ENCODE peak calls at places on chromosomes 3 and 15, in four cellular contexts. E, P, G and Q are unnamed samples.

GRCh38 chr3:99859855-99860254 is 42.2 kb downstream of the CMSS1 start:
- DNase-seq in E (no peak), P (peak; percentile 97), G (no peak), Q (no peak)

GRCh38 chr3:58177747-58178527 is 32.8 kb downstream of the DNASE1L3 start:
- DNase-seq in E (peak; percentile 85), P (peak; percentile 69), G (peak; percentile 97), Q (peak; percentile 80)

GRCh38 chr15:26628071-26628470 is 144.8 kb downstream of the GABRB3 start:
- DNase-seq in E (peak; percentile 47), P (no peak), G (no peak), Q (no peak)

GRCh38 chr3:60998855-60999254 is 252.4 kb downstream of the FHIT start:
- DNase-seq in E (no peak), P (no peak), G (no peak), Q (no peak)

GRCh38 chr15:37880009-37880834 is 54.2 kb upstream of the TMCO5A start:
- DNase-seq in E (peak; percentile 31), P (peak; percentile 75), G (no peak), Q (no peak)

GRCh38 chr3:58237940-58238681 is 519 bp downstream of the ABHD6 start:
- DNase-seq in E (peak; percentile 66), P (peak; percentile 21), G (peak; percentile 71), Q (peak; percentile 35)

GRCh38 chr15:84915011-84915958 is 30.8 kb downstream of the SLC28A1 start:
- DNase-seq in E (peak; percentile 16), P (peak; percentile 86), G (peak; percentile 77), Q (peak; percentile 86)

GRCh38 chr3:138079901-138080300 is 35.5 kb downstream of the DZIP1L start:
- DNase-seq in E (no peak), P (peak; percentile 6), G (no peak), Q (no peak)

GRCh38 chr3:120472121-120472844 is 21.5 kb upstream of the FSTL1 start:
- DNase-seq in E (no peak), P (no peak), G (no peak), Q (no peak)

GRCh38 chr3:134291300-134292254 is 40.9 kb upstream of the RYK start:
- DNase-seq in E (no peak), P (peak; percentile 81), G (no peak), Q (no peak)

GRCh38 chr15:98076021-98076816 is 115.7 kb downstream of the ARRDC4 start:
- DNase-seq in E (no peak), P (no peak), G (no peak), Q (no peak)

GRCh38 chr3:14925729-14926591 is 21.4 kb upstream of the NR2C2 start:
- DNase-seq in E (peak; percentile 71), P (peak; percentile 71), G (no peak), Q (peak; percentile 58)

GRCh38 chr3:172043766-172044165 is 4.4 kb downstream of the FNDC3B start:
- DNase-seq in E (no peak), P (no peak), G (no peak), Q (no peak)

GRCh38 chr15:75948761-75949296 is 45.2 kb downstream of the FBXO22 start:
- DNase-seq in E (no peak), P (no peak), G (no peak), Q (no peak)

GRCh38 chr3:58612825-58613224 is 35.6 kb upstream of the FAM107A start:
- DNase-seq in E (no peak), P (no peak), G (no peak), Q (no peak)

GRCh38 chr15:80228959-80229610 is 22.9 kb downstream of the CTXND1 start:
- DNase-seq in E (no peak), P (peak; percentile 21), G (no peak), Q (no peak)

GRCh38 chr3:65873028-65873427 is 165.7 kb downstream of the MAGI1 start:
- DNase-seq in E (no peak), P (no peak), G (no peak), Q (no peak)

GRCh38 chr15:40460404-40460803 is 10.4 kb upstream of the CHST14 start:
- DNase-seq in E (no peak), P (no peak), G (no peak), Q (no peak)

GRCh38 chr3:100720423-100720822 is 11.1 kb downstream of the TFG start:
- DNase-seq in E (no peak), P (no peak), G (no peak), Q (no peak)

GRCh38 chr3:14275962-14276909 is 97.6 kb downstream of the LSM3 start:
- DNase-seq in E (no peak), P (no peak), G (no peak), Q (no peak)

GRCh38 chr15:66955871-66956585 is 109.4 kb upstream of the SMAD3 start:
- DNase-seq in E (no peak), P (peak; percentile 80), G (no peak), Q (no peak)

GRCh38 chr15:29438714-29439076 is 169.1 kb upstream of the NSMCE3 start:
- DNase-seq in E (no peak), P (no peak), G (no peak), Q (no peak)

GRCh38 chr3:161070252-161070930 is 34.8 kb downstream of the B3GALNT1 start:
- DNase-seq in E (no peak), P (no peak), G (no peak), Q (no peak)

GRCh38 chr15:63483521-63484371 is 20.6 kb upstream of the USP3 start:
- DNase-seq in E (peak; percentile 49), P (no peak), G (no peak), Q (no peak)

GRCh38 chr3:194259982-194260856 is 90.9 kb downstream of the CPN2 start:
- DNase-seq in E (no peak), P (peak; percentile 52), G (no peak), Q (no peak)

GRCh38 chr15:93372209-93372910 is 283.3 kb upstream of the RGMA start:
- DNase-seq in E (no peak), P (no peak), G (no peak), Q (no peak)

GRCh38 chr15:45377630-45378148 is 655 bp downstream of the GATM start:
- DNase-seq in E (no peak), P (no peak), G (no peak), Q (peak; percentile 33)

DNA sequence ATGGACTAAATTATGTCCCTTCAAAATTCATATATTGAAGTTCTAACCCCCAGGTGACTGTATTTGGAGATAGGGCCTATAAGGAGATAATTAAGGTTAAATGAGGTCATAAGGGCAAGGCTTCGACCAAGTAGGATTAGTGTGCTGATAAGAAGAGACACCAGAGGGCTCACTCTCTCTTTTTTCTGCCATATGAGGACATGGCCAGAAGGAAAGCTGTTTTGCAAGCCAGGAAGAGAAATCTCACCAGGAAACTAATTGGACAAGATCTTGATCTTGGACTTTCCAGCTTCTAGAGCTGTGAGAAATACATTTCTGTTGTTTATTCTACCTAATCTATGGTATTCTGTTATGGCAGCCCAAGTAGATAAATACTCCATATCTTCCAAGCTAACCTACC is 503.6 kb upstream of the NAALADL2 start:
- DNase-seq in E (peak; percentile 4), P (peak; percentile 28), G (no peak), Q (no peak)
- TF ChIP-seq CTCF in E (peak; percentile 41), P (no peak), G (peak; percentile 69), Q (peak; percentile 18)

GRCh38 chr15:60221356-60221755 is 176.4 kb downstream of the ANXA2 start:
- DNase-seq in E (no peak), P (no peak), G (no peak), Q (no peak)
- TF ChIP-seq CTCF in E (no peak), P (no peak), G (no peak), Q (no peak)

GRCh38 chr15:90892023-90892422 is 7.7 kb downstream of the FES start:
- DNase-seq in E (no peak), P (no peak), G (no peak), Q (no peak)

GRCh38 chr15:90893175-90894090 is 9.1 kb downstream of the FES start:
- DNase-seq in E (peak; percentile 83), P (no peak), G (no peak), Q (no peak)

GRCh38 chr15:90892498-90893174 is 8.3 kb downstream of the FES start:
- DNase-seq in E (no peak), P (no peak), G (no peak), Q (no peak)

GRCh38 chr15:90891346-90891949 is 7.1 kb downstream of the FES start:
- DNase-seq in E (no peak), P (no peak), G (no peak), Q (no peak)

GRCh38 chr15:90895571-90896117 is 7.5 kb upstream of the MAN2A2 start:
- DNase-seq in E (no peak), P (no peak), G (no peak), Q (no peak)
- TF ChIP-seq CTCF in E (peak; percentile 21), P (no peak), G (peak; percentile 45), Q (no peak)

GRCh38 chr3:144840866-144841265 is 869.2 kb downstream of the DIPK2A start:
- DNase-seq in E (no peak), P (no peak), G (no peak), Q (no peak)

DNA sequence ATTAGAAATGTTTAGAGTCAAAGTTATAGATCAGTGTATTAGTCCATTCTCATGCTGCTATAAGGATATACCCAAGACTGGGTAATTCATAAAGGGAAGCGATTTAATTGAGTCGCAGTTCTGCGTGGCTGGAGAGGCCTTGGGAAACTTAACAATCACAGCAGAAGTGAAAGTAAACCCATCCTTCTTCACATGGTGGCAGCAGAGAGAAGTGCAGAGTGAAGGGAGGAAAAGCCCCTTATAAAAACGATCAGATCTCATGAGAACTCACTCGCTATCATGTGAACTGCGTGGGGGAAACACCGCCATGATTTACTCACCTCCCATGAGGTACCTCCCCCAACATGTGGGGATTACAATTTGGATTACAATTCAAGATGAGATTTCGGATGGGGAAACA is 871.5 kb downstream of the DIPK2A start:
- DNase-seq in E (no peak), P (no peak), G (no peak), Q (no peak)
- TF ChIP-seq CTCF in E (no peak), P (no peak), G (peak; percentile 20), Q (no peak)